ENCODE peak calls at places on chromosomes 11 and 22, in eight cellular contexts. O is tibial nerve, B is transverse colon, J is left lung, R is fibroblast of lung, Z is IMR-90, T is kidney, A is RWPE1. V is an unnamed sample.

GRCh38 chr11:460331-461199 is 10.5 kb downstream of the PTDSS2 start:
- DNase-seq in A (peak; percentile 68), J (no peak), B (no peak), R (peak; percentile 30), O (no peak), T (peak; percentile 72), Z (no peak), V (no peak)

GRCh38 chr11:45232341-45233080 is 53.6 kb downstream of the SYT13 start:
- DNase-seq in R (no peak), Z (no peak), O (no peak), B (no peak), A (no peak), T (no peak), J (no peak), V (no peak)

GRCh38 chr22:28943501-28943879 is 60.1 kb downstream of the ZNRF3 start:
- DNase-seq in J (no peak), B (no peak), Z (no peak), T (no peak), A (no peak), R (no peak), O (peak; percentile 46), V (no peak)

GRCh38 chr11:48083427-48083826 is 103.1 kb downstream of the PTPRJ start:
- DNase-seq in Z (peak; percentile 13), A (no peak), B (no peak), R (peak; percentile 76), O (no peak), J (no peak), T (no peak), V (no peak)

GRCh38 chr22:49183826-49184216 is 643.9 kb downstream of the BRD1 start:
- DNase-seq in T (peak; percentile 44), B (no peak), O (no peak), A (no peak), J (no peak), R (no peak), Z (no peak), V (no peak)

GRCh38 chr22:29275819-29276565 is 7.9 kb downstream of the EWSR1 start:
- DNase-seq in O (no peak), J (no peak), T (no peak), R (no peak), B (no peak), A (no peak), Z (no peak), V (no peak)

GRCh38 chr11:69841170-69841858 is 22.1 kb upstream of the FGF3 start:
- DNase-seq in A (no peak), B (no peak), O (no peak), R (no peak), Z (no peak), J (no peak), T (no peak), V (no peak)

GRCh38 chr22:25930710-25931353 is 188.8 kb downstream of the MYO18B start:
- DNase-seq in R (no peak), Z (no peak), T (no peak), J (no peak), A (no peak), O (no peak), B (no peak), V (no peak)

GRCh38 chr22:45903355-45904149 is 73.4 kb downstream of the WNT7B start:
- DNase-seq in R (peak; percentile 86), A (peak; percentile 51), T (no peak), O (no peak), B (no peak), Z (peak; percentile 69), J (peak; percentile 62), V (peak; percentile 27)

GRCh38 chr11:12288212-12288933 is 89.0 kb upstream of the PARVA start:
- DNase-seq in R (peak; percentile 92), J (peak; percentile 80), A (peak; percentile 63), Z (peak; percentile 94), T (peak; percentile 92), B (peak; percentile 79), O (peak; percentile 80), V (peak; percentile 87)

GRCh38 chr11:119974051-119974450 is 163.9 kb downstream of the TRIM29 start:
- DNase-seq in A (no peak), Z (no peak), R (no peak), B (no peak), T (no peak), O (no peak), J (no peak), V (no peak)

GRCh38 chr11:84899740-84900139 is 727.4 kb downstream of the DLG2 start:
- DNase-seq in Z (peak; percentile 5), A (no peak), J (no peak), O (no peak), R (peak; percentile 61), T (no peak), B (no peak), V (no peak)

GRCh38 chr11:68343761-68344256 is 31.4 kb downstream of the LRP5 start:
- DNase-seq in O (no peak), R (no peak), Z (no peak), J (peak; percentile 50), B (peak; percentile 69), A (no peak), T (no peak), V (no peak)

GRCh38 chr11:115503083-115503885 is 931 bp downstream of the CADM1 start:
- DNase-seq in A (no peak), B (peak; percentile 61), T (peak; percentile 90), R (peak; percentile 71), J (peak; percentile 71), O (peak; percentile 9), Z (peak; percentile 71), V (no peak)

GRCh38 chr11:64522843-64523242 is 68.2 kb upstream of the SLC22A12 start:
- DNase-seq in T (no peak), O (no peak), B (no peak), R (no peak), J (no peak), Z (no peak), A (no peak), V (no peak)

GRCh38 chr11:2722955-2723354 is 23.2 kb upstream of the KCNQ1OT1 start:
- DNase-seq in T (no peak), O (no peak), B (no peak), A (no peak), R (no peak), Z (no peak), J (no peak), V (no peak)

GRCh38 chr11:2721163-2721935 is 21.6 kb upstream of the KCNQ1OT1 start:
- DNase-seq in A (no peak), J (no peak), O (no peak), Z (no peak), B (no peak), R (no peak), T (peak; percentile 71), V (no peak)

GRCh38 chr11:2725367-2726300 is 25.8 kb upstream of the KCNQ1OT1 start:
- DNase-seq in O (peak; percentile 73), Z (peak; percentile 26), B (no peak), R (peak; percentile 46), J (no peak), A (no peak), T (peak; percentile 92), V (peak; percentile 16)

GRCh38 chr11:2724653-2725366 is 25.0 kb upstream of the KCNQ1OT1 start:
- DNase-seq in O (peak; percentile 61), J (no peak), A (no peak), B (no peak), T (peak; percentile 86), R (peak; percentile 28), Z (no peak), V (no peak)

DNA sequence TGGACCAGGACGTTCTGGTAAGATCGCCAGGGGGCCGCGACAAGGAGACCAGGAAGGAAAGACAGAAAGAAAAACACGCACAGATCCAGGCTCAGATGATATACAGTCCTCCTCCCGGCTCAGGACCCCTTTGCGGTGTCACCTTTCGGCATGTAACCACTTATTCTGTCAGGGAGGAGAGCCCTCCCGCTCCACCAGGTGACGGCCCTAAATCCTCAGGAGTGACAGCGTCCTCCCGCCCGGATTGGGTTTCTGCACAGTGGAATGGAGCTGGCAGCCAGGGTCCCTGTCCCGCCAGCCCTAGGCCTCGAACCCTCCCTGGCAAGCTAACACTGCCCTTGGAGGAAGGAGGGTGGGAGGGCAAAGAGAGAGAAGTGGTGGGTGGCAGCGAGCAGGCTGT is 24.3 kb upstream of the KCNQ1OT1 start:
- DNase-seq in A (no peak), J (no peak), B (no peak), O (no peak), R (no peak), Z (no peak), T (no peak), V (no peak)
- TF ChIP-seq CTCF in A (no peak), J (no peak), B (no peak), O (no peak), R (no peak), Z (no peak), T (no peak), V (no peak)

GRCh38 chr22:40239345-40239683 is 61.6 kb downstream of the TNRC6B start:
- DNase-seq in T (no peak), Z (no peak), R (no peak), J (no peak), A (no peak), B (no peak), O (no peak), V (no peak)
- H3K27ac ChIP-seq in T (no peak overlapping the region), Z (no peak overlapping the region), R (no peak overlapping the region), J (peak overlapping the region; percentile 57), A (peak overlapping the region; percentile 87), B (no peak overlapping the region), O (peak overlapping the region; percentile 74), V (peak overlapping the region; percentile 58)

GRCh38 chr11:58067685-58068084 is 36.9 kb downstream of the OR6Q1 start:
- DNase-seq in O (no peak), B (no peak), J (no peak), R (peak; percentile 55), A (no peak), T (no peak), Z (peak; percentile 47), V (no peak)

GRCh38 chr11:58070585-58070984 is 39.8 kb downstream of the OR6Q1 start:
- DNase-seq in J (no peak), O (no peak), R (no peak), B (no peak), A (no peak), Z (no peak), T (no peak), V (no peak)

DNA sequence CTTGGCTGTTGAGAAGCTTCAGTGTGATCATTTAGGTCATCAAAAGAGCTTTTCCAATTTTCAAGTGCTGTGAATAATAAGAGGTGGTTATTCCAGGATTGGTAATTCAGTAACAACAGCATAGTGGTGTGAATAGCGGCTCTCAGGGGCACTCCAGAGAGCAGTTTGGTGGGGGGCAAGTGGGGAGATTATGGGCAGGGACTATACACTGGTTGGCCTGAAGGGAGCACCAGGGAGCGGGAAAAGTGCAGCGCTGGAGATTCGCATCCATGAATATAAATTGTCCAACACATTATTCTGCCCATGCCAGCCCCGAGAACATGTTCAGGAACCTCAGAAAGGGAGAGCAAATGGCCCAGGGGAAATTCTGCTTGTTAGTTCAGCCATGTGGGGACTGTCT is 37.9 kb downstream of the OR6Q1 start:
- DNase-seq in Z (no peak), R (no peak), O (no peak), J (no peak), B (no peak), T (no peak), A (no peak), V (no peak)
- TF ChIP-seq CTCF in Z (no peak), R (no peak), O (no peak), J (no peak), B (no peak), T (no peak), A (no peak), V (no peak)

DNA sequence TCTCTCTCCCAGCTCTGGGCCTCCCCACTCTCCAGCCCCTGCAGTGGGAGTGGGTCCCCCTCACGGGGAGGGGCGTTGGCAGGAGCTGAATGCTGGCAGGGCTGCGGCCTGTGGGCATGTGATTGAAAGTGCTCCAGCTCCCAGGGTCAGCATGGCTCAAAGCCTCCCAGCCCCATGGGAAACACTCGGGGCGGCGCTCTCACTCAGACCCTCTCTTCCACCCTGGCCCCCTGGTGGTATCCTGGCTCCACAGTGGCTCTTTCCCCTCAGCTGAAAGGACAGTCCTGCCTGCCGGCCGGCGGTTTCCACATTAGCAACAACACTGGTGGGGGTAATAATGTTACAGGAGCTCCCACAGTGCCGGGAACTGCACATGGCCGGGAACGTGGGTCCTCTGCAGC is 35.5 kb downstream of the POLR3H start:
- DNase-seq in B (no peak), R (no peak), J (no peak), O (no peak), T (no peak), Z (no peak), A (no peak), V (no peak)
- H3K27ac ChIP-seq in B (no peak overlapping the region), R (no peak overlapping the region), J (no peak overlapping the region), O (peak overlapping the region; percentile 91), T (no peak overlapping the region), Z (no peak overlapping the region), A (peak overlapping the region; percentile 79), V (no peak overlapping the region)